ENCODE peak calls at places on chromosomes 6 and 20, in four cellular contexts. J is tibial nerve; H is CD4-positive, CD25-positive, alpha-beta regulatory T cell; X is tibial artery. W is an unnamed sample.

GRCh38 chr6:40148882-40149573 is 214.8 kb upstream of the MOCS1 start:
- DNase-seq in X (no peak), H (no peak), J (no peak), W (no peak)

GRCh38 chr6:139369068-139369467 is 5.4 kb downstream of the CITED2 start:
- DNase-seq in X (no peak), H (no peak), J (no peak), W (no peak)

GRCh38 chr6:149565539-149566371 is 420 bp upstream of the GINM1 start:
- DNase-seq in X (peak; percentile 91), H (peak; percentile 92), J (peak; percentile 83), W (peak; percentile 97)

GRCh38 chr20:47691632-47692031 is 93.6 kb downstream of the SULF2 start:
- DNase-seq in H (no peak), J (no peak), X (no peak), W (no peak)

GRCh38 chr6:49582529-49582928 is 32.1 kb downstream of the C6orf141 start:
- DNase-seq in X (no peak), J (no peak), H (no peak), W (no peak)

GRCh38 chr6:154901856-154902552 is 93.1 kb upstream of the TIAM2 start:
- DNase-seq in J (no peak), H (no peak), X (no peak), W (no peak)

GRCh38 chr6:31225735-31226134 is 46.2 kb downstream of the HLA-C start:
- DNase-seq in X (no peak), J (no peak), H (no peak), W (no peak)

GRCh38 chr6:13762648-13763441 is 51.2 kb upstream of the RANBP9 start:
- DNase-seq in X (peak; percentile 63), H (no peak), J (no peak), W (peak; percentile 47)

GRCh38 chr6:134539865-134540323 is 222.0 kb upstream of the SGK1 start:
- DNase-seq in X (no peak), J (no peak), H (no peak), W (no peak)

GRCh38 chr6:28742668-28743270 is 181.0 kb downstream of the TRIM27 start:
- DNase-seq in X (no peak), J (no peak), H (no peak), W (no peak)

GRCh38 chr6:166456360-166457156 is 73.8 kb upstream of the MPC1 start:
- DNase-seq in H (no peak), X (no peak), J (no peak), W (no peak)

GRCh38 chr6:153129873-153130514 is 1.1 kb downstream of the RGS17 start:
- DNase-seq in J (no peak), X (no peak), H (no peak), W (no peak)

GRCh38 chr20:2865630-2866029 is 7.7 kb upstream of the PTPRA start:
- DNase-seq in X (no peak), H (no peak), J (no peak), W (no peak)

GRCh38 chr6:28537065-28537464 is 11.4 kb downstream of the GPX5 start:
- DNase-seq in J (no peak), X (no peak), H (no peak), W (no peak)

GRCh38 chr20:37970856-37971245 is 62.4 kb downstream of the TTI1 start:
- DNase-seq in J (no peak), X (no peak), H (no peak), W (no peak)

GRCh38 chr6:40398810-40399477 is 188.2 kb downstream of the LRFN2 start:
- DNase-seq in X (no peak), H (no peak), J (no peak), W (no peak)

GRCh38 chr6:49430187-49430586 is 32.9 kb downstream of the MMUT start:
- DNase-seq in J (no peak), X (no peak), H (no peak), W (no peak)

GRCh38 chr6:113352029-113352801 is 504.9 kb upstream of the MARCKS start:
- DNase-seq in J (no peak), H (no peak), X (no peak), W (no peak)

GRCh38 chr6:106519460-106520394 is 109.6 kb downstream of the RTN4IP1 start:
- DNase-seq in X (peak; percentile 37), J (no peak), H (peak; percentile 73), W (no peak)

GRCh38 chr20:54014301-54014914 is 56.0 kb downstream of the BCAS1 start:
- DNase-seq in H (no peak), J (no peak), X (no peak), W (no peak)

GRCh38 chr20:62358728-62359490 is 8.2 kb downstream of the LAMA5 start:
- DNase-seq in X (no peak), H (no peak), J (no peak), W (no peak)

GRCh38 chr6:146311079-146311478 is 232.6 kb upstream of the RAB32 start:
- DNase-seq in J (no peak), H (no peak), X (no peak), W (no peak)

GRCh38 chr6:135522975-135523692 is 25.6 kb upstream of the AHI1 start:
- DNase-seq in H (no peak), J (no peak), X (no peak), W (no peak)

GRCh38 chr20:51860015-51860882 is 57.9 kb upstream of the SALL4 start:
- DNase-seq in H (no peak), X (no peak), J (no peak), W (no peak)

GRCh38 chr6:47076422-47077344 is 34.6 kb upstream of the ADGRF1 start:
- DNase-seq in J (no peak), X (no peak), H (no peak), W (peak; percentile 60)

GRCh38 chr20:6651016-6651415 is 116.5 kb upstream of the BMP2 start:
- DNase-seq in X (peak; percentile 65), J (peak; percentile 36), H (no peak), W (no peak)

GRCh38 chr20:56348306-56348695 is 10.5 kb upstream of the FAM210B start:
- DNase-seq in X (no peak), J (no peak), H (no peak), W (no peak)

GRCh38 chr20:4808872-4809271 is 87.2 kb downstream of the PRND start:
- DNase-seq in J (no peak), X (no peak), H (no peak), W (no peak)

GRCh38 chr6:37876843-37877242 is 57.3 kb downstream of the ZFAND3 start:
- DNase-seq in X (no peak), J (no peak), H (no peak), W (no peak)
- H3K27ac ChIP-seq in X (no peak overlapping the region), J (no peak overlapping the region), H (no peak overlapping the region), W (no peak overlapping the region)

DNA sequence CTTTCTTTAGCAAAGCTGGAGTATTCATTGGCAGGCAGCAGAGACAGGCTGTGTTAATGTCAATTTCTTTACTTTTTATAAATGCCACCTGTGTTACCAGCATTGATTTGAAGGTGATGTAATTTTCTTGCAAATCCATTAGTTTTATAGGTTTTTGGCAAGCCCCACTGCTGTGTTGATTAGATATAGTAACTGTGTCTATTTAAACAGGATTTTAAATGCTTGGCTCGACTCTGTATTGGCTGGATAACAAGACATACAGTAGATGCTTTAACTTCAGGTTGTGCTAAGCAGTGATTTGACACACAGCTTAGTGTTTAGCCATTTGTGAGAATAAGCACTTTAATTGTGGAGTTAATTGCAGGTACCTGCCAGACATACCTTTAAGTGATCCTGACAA is 397.3 kb downstream of the HDGFL1 start:
- DNase-seq in J (no peak), H (no peak), X (no peak), W (no peak)
- H3K27ac ChIP-seq in J (no peak overlapping the region), H (no peak overlapping the region), X (no peak overlapping the region), W (no peak overlapping the region)

DNA sequence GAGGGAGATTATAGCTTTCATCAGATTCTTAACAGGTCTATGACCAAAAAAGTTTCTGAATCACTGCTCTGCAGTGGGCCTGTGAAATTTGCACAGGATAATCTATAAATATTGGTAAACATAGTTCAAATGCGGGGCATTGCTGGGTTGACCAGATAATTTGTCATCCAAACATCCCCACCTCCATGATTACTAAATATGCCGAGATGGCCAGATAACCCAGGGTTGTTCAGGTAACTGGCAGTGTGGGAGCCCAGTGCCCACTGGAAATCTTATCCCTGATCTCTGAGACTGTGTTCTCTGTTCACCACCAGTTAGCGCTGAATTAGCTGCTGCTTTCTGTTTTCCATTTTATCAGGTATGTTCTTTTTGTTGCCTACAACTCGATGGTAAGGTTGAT is 21.4 kb downstream of the PTK7 start:
- DNase-seq in X (no peak), J (no peak), H (no peak), W (no peak)
- H3K27ac ChIP-seq in X (no peak overlapping the region), J (no peak overlapping the region), H (no peak overlapping the region), W (no peak overlapping the region)

GRCh38 chr6:1925743-1926430 is 316.2 kb downstream of the FOXC1 start:
- DNase-seq in X (no peak), J (no peak), H (no peak), W (no peak)

GRCh38 chr6:1933292-1933691 is 312.1 kb downstream of the GMDS start:
- DNase-seq in J (no peak), X (no peak), H (no peak), W (no peak)

GRCh38 chr6:1929931-1930330 is 315.5 kb downstream of the GMDS start:
- DNase-seq in J (no peak), X (no peak), H (no peak), W (no peak)

GRCh38 chr6:1931817-1932216 is 313.6 kb downstream of the GMDS start:
- DNase-seq in H (no peak), X (no peak), J (no peak), W (no peak)

GRCh38 chr6:1930356-1930755 is 315.0 kb downstream of the GMDS start:
- DNase-seq in J (no peak), X (no peak), H (no peak), W (no peak)
- H3K27ac ChIP-seq in J (no peak overlapping the region), X (peak overlapping the region; percentile 48), H (no peak overlapping the region), W (no peak overlapping the region)

DNA sequence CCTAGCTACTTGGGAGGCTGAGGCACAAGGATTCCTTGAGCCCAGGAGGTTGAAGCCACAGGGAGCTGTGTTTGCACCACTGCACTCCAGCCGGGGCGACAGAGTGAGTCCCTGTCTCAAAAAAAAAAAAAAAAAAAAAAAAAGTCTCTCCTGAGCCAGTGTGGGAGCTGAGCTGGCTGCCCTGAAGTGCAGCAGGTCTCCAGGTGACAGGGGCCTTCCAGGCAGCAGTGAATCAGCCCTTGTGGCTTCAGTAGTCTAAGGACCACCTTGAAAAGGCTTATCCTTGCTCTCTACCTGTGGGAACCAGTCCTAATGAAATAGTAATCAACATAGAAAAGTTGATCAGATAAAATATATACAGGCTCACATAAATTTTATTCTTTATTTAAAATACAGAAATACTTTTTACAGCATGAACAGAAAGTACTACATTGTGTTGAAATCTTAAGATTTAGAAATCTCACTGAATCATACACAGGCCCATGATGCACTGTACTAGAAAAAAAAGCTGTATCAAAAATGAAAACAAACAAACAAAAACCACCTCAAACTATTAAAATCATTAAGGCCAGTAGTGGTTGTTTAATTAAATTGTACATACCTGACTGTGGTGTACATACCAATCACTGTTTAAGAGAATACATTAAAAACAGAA is 128.9 kb downstream of the SCML4 start:
- DNase-seq in H (no peak), J (no peak), X (no peak), W (no peak)
- H3K27ac ChIP-seq in H (no peak overlapping the region), J (no peak overlapping the region), X (no peak overlapping the region), W (no peak overlapping the region)

DNA sequence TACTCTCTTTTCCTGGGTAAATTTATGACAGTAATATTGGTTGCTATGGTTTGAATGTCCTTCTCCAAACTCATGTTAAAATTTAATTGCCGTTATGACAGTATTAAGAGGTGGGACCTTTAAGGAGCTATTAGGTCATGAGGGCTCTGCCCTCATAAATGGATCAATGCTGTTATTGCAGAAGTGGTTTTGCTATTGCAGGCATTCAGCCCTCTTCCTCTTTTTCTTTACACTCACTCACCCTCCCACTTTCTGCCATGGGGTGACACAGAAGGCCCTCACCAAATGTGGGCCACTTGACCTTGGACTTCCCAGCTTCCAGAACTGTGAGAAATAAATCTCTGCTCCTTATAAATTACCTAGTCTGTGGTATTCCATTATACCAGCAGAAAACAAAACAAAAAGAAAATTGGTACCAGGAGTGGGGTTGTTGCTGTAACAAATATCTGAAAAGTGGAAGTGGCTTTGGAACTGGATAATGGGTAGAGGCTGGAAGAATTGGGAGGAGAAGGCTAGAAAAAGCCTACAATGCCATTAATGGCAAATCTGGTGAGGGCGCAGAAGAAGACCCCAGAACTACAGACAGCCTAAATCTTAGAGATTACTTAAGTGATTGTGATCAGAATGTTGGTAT is 24.8 kb upstream of the IGF2R start:
- DNase-seq in J (no peak), H (no peak), X (no peak), W (no peak)
- H3K27ac ChIP-seq in J (no peak overlapping the region), H (no peak overlapping the region), X (peak overlapping the region; percentile 62), W (no peak overlapping the region)